ENCODE peak calls at places on chromosomes 2 and 18, in six cellular contexts. X is heart right ventricle; C is fibroblast of lung; L is CD4-positive, alpha-beta memory T cell; U is cardiac fibroblast; Q is GM23248. B is an unnamed sample.
A peak's percentile ranks its signal among the peaks of the same experiment; 100 is the strongest.

GRCh38 chr2:240931319-240931949 is 25.3 kb downstream of the CROCC2 start:
- DNase-seq in X (no peak), C (no peak), L (no peak), U (no peak), Q (no peak), B (no peak)

GRCh38 chr2:239913632-239914417 is 111.3 kb downstream of the NDUFA10 start:
- DNase-seq in X (peak; percentile 3), C (no peak), L (no peak), U (no peak), Q (no peak), B (no peak)

GRCh38 chr2:9811679-9812511 is 31.4 kb upstream of the TAF1B start:
- DNase-seq in X (no peak), C (no peak), L (no peak), U (no peak), Q (no peak), B (no peak)

GRCh38 chr2:16034151-16034974 is 94.0 kb downstream of the MYCN start:
- DNase-seq in X (no peak), C (no peak), L (no peak), U (no peak), Q (no peak), B (no peak)

GRCh38 chr2:179049546-179050311 is at the start of gene CCDC141:
- DNase-seq in X (peak; percentile 72), C (no peak), L (peak; percentile 17), U (peak; percentile 23), Q (no peak), B (no peak)

GRCh38 chr2:56239437-56239836 is 55.6 kb downstream of the CCDC85A start:
- DNase-seq in X (no peak), C (peak; percentile 62), L (no peak), U (no peak), Q (peak; percentile 43), B (peak; percentile 78)

GRCh38 chr18:6487968-6488367 is 73.3 kb upstream of the L3MBTL4 start:
- DNase-seq in X (no peak), C (no peak), L (no peak), U (no peak), Q (no peak), B (no peak)

GRCh38 chr18:28003451-28003850 is 173.5 kb downstream of the CDH2 start:
- DNase-seq in X (no peak), C (peak; percentile 61), L (no peak), U (peak; percentile 47), Q (peak; percentile 86), B (peak; percentile 65)

GRCh38 chr2:156890498-156891148 is 366.9 kb upstream of the GALNT5 start:
- DNase-seq in X (no peak), C (no peak), L (no peak), U (no peak), Q (no peak), B (no peak)

GRCh38 chr18:68796936-68797690 is 767 bp upstream of the CCDC102B start:
- DNase-seq in X (peak; percentile 60), C (peak; percentile 78), L (no peak), U (peak; percentile 85), Q (peak; percentile 66), B (peak; percentile 87)

GRCh38 chr2:76684762-76685161 is 837.4 kb downstream of the LRRTM4 start:
- DNase-seq in X (no peak), C (no peak), L (no peak), U (no peak), Q (no peak), B (no peak)

GRCh38 chr2:12440731-12441130 is 276.0 kb upstream of the TRIB2 start:
- DNase-seq in X (no peak), C (no peak), L (no peak), U (no peak), Q (no peak), B (no peak)

GRCh38 chr2:104818249-104818648 is 35.7 kb upstream of the POU3F3 start:
- DNase-seq in X (no peak), C (no peak), L (no peak), U (no peak), Q (no peak), B (no peak)

GRCh38 chr2:180202591-180202990 is 195.5 kb upstream of the CWC22 start:
- DNase-seq in X (peak; percentile 5), C (peak; percentile 29), L (no peak), U (peak; percentile 71), Q (peak; percentile 22), B (no peak)

GRCh38 chr2:142880275-142880674 is 2.8 kb downstream of the KYNU start:
- DNase-seq in X (no peak), C (peak; percentile 86), L (no peak), U (peak; percentile 47), Q (peak; percentile 87), B (peak; percentile 66)

GRCh38 chr18:51196811-51197660 is 445 bp downstream of the MEX3C start:
- DNase-seq in X (peak; percentile 74), C (peak; percentile 59), L (peak; percentile 37), U (peak; percentile 62), Q (peak; percentile 75), B (no peak)

GRCh38 chr2:70340921-70341765 is 39.3 kb upstream of the FAM136A start:
- DNase-seq in X (peak; percentile 9), C (peak; percentile 20), L (peak; percentile 50), U (peak; percentile 44), Q (peak; percentile 67), B (no peak)

GRCh38 chr2:104863229-104863584 is 9.3 kb downstream of the POU3F3 start:
- DNase-seq in X (no peak), C (no peak), L (no peak), U (no peak), Q (no peak), B (no peak)

GRCh38 chr2:216556202-216556601 is 57.6 kb downstream of the RPL37A start:
- DNase-seq in X (no peak), C (no peak), L (no peak), U (no peak), Q (no peak), B (no peak)

GRCh38 chr2:36672199-36672598 is 24.3 kb upstream of the VIT start:
- DNase-seq in X (no peak), C (peak; percentile 53), L (no peak), U (peak; percentile 67), Q (peak; percentile 75), B (no peak)

GRCh38 chr2:46299365-46300263 is 2.4 kb downstream of the EPAS1 start:
- DNase-seq in X (peak; percentile 79), C (peak; percentile 68), L (no peak), U (peak; percentile 89), Q (peak; percentile 91), B (peak; percentile 28)

GRCh38 chr2:137706786-137707613 is 257.3 kb upstream of the HNMT start:
- DNase-seq in X (no peak), C (no peak), L (no peak), U (no peak), Q (no peak), B (no peak)

GRCh38 chr2:119197529-119198266 is 25.9 kb upstream of the STEAP3 start:
- DNase-seq in X (no peak), C (peak; percentile 33), L (no peak), U (peak; percentile 40), Q (no peak), B (no peak)

GRCh38 chr2:233426619-233427342 is 72.5 kb downstream of the DGKD start:
- DNase-seq in X (no peak), C (peak; percentile 96), L (no peak), U (peak; percentile 49), Q (peak; percentile 78), B (peak; percentile 93)

DNA sequence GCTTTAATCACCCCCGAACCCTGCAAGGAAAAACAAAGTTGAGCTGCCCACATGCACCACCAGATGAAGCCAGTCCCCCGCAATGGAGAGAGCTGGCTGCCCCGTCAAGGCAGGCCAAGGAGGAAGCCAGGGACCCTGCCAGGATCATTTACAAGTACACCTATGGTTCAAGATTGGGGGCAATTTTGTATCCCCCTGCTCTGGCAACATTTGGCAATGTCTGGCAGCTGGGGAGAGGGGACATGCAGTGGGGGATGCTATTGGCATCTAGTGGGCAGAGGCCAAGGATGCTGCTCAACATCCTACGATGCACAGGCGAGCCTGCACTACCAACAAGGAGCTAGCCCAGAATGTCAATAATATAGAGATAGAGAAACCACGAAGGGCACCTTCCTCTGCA is 1.9 kb downstream of the ACTR1B start:
- DNase-seq in X (no peak), C (no peak), L (no peak), U (no peak), Q (no peak), B (no peak)
- H3K4me3 ChIP-seq in X (peak overlapping the region; percentile 87), C (peak overlapping the region; percentile 92), L (peak overlapping the region; percentile 99), U (peak overlapping the region; percentile 75), Q (peak overlapping the region; percentile 77), B (peak overlapping the region; percentile 75)

DNA sequence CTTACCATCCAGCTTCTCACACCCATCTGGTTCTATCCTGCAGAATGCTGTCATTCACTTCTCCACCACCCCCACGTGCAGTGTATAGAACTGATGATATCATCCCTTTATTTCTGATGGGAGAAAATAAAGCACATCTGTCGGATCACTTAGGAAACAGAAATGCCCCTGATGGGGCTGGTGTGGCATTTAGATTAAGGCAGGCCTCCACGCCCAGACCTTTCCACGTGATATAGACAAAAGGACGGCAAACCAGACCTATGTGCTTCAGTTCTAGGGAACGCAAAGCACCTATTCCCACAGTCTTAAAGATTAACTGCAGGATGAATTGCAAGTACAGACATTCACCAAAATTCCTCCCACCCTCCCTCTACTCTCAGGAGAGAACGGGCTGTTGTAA is 27.6 kb upstream of the CABLES1 start:
- DNase-seq in X (no peak), C (no peak), L (no peak), U (no peak), Q (peak; percentile 25), B (no peak)
- H3K4me3 ChIP-seq in X (no peak overlapping the region), C (no peak overlapping the region), L (no peak overlapping the region), U (no peak overlapping the region), Q (no peak overlapping the region), B (no peak overlapping the region)

GRCh38 chr2:189204322-189204941 is 24.9 kb upstream of the COL5A2 start:
- DNase-seq in X (no peak), C (peak; percentile 82), L (no peak), U (peak; percentile 43), Q (peak; percentile 74), B (no peak)
- H3K4me3 ChIP-seq in X (no peak overlapping the region), C (peak overlapping the region; percentile 7), L (no peak overlapping the region), U (no peak overlapping the region), Q (peak overlapping the region; percentile 60), B (no peak overlapping the region)

GRCh38 chr2:169072163-169072925 is 3.0 kb downstream of the DHRS9 start:
- DNase-seq in X (no peak), C (no peak), L (no peak), U (no peak), Q (no peak), B (no peak)

GRCh38 chr2:169073211-169073971 is 4.0 kb downstream of the DHRS9 start:
- DNase-seq in X (no peak), C (peak; percentile 34), L (no peak), U (no peak), Q (no peak), B (no peak)

GRCh38 chr2:169069341-169069740 is at the start of gene DHRS9:
- DNase-seq in X (no peak), C (peak; percentile 89), L (no peak), U (peak; percentile 76), Q (peak; percentile 74), B (peak; percentile 60)

GRCh38 chr2:169069818-169070217 is 455 bp downstream of the DHRS9 start:
- DNase-seq in X (no peak), C (no peak), L (no peak), U (no peak), Q (no peak), B (no peak)

GRCh38 chr2:169071455-169071854 is 2.1 kb downstream of the DHRS9 start:
- DNase-seq in X (no peak), C (no peak), L (no peak), U (no peak), Q (no peak), B (no peak)
- H3K4me3 ChIP-seq in X (no peak overlapping the region), C (no peak overlapping the region), L (no peak overlapping the region), U (no peak overlapping the region), Q (no peak overlapping the region), B (no peak overlapping the region)

GRCh38 chr2:53737091-53737490 is 30.5 kb upstream of the CHAC2 start:
- DNase-seq in X (no peak), C (no peak), L (no peak), U (no peak), Q (no peak), B (no peak)
- H3K4me3 ChIP-seq in X (no peak overlapping the region), C (no peak overlapping the region), L (no peak overlapping the region), U (no peak overlapping the region), Q (no peak overlapping the region), B (no peak overlapping the region)

B was measured in skeletal muscle cell.